ENCODE peak calls at places on chromosomes 16 and 17, in six cellular contexts. V is GM23248, D is endothelial cell of umbilical vein, A is neural progenitor cell, H is colonic mucosa, J is PC-3. U is an unnamed sample.
A peak's percentile ranks its signal among the peaks of the same experiment; 100 is the strongest.

GRCh38 chr17:61724777-61725176 is 133.8 kb upstream of the NACA2 start:
- DNase-seq in V (no peak), J (no peak), D (no peak), H (no peak), A (no peak), U (no peak)

GRCh38 chr17:67995568-67996191 is 589 bp downstream of the C17orf58 start:
- DNase-seq in H (peak; percentile 39), J (peak; percentile 34), V (peak; percentile 53), A (peak; percentile 65), D (no peak), U (no peak)

GRCh38 chr17:18219016-18219415 is 6.4 kb upstream of the LLGL1 start:
- DNase-seq in D (peak; percentile 24), V (peak; percentile 56), J (no peak), H (no peak), A (no peak), U (no peak)

GRCh38 chr16:17336501-17336900 is 134.3 kb downstream of the XYLT1 start:
- DNase-seq in A (no peak), J (no peak), D (no peak), V (no peak), H (no peak), U (no peak)

GRCh38 chr17:83149761-83150251 is 70.4 kb downstream of the METRNL start:
- DNase-seq in A (no peak), H (no peak), V (peak; percentile 63), J (no peak), D (no peak), U (no peak)

GRCh38 chr17:48792033-48792798 is 24.8 kb downstream of the TTLL6 start:
- DNase-seq in V (no peak), H (no peak), J (peak; percentile 31), D (no peak), A (no peak), U (no peak)

GRCh38 chr16:55333690-55334089 is 9.7 kb downstream of the IRX6 start:
- DNase-seq in V (no peak), J (no peak), A (no peak), H (no peak), D (no peak), U (no peak)

GRCh38 chr17:48729335-48730239 is 1.0 kb upstream of the HOXB13 start:
- DNase-seq in A (no peak), H (peak; percentile 59), D (no peak), J (peak; percentile 61), V (no peak), U (no peak)

GRCh38 chr17:74104921-74105320 is 98.6 kb upstream of the RPL38 start:
- DNase-seq in V (no peak), A (no peak), H (no peak), J (no peak), D (no peak), U (no peak)

GRCh38 chr16:54504372-54504771 is 217.8 kb upstream of the IRX3 start:
- DNase-seq in A (no peak), H (peak; percentile 43), J (no peak), D (peak; percentile 50), V (no peak), U (no peak)

GRCh38 chr17:56810846-56811775 is 22.6 kb downstream of the C17orf67 start:
- DNase-seq in D (no peak), V (no peak), A (peak; percentile 50), H (no peak), J (no peak), U (no peak)

GRCh38 chr17:78458739-78459335 is 80.4 kb downstream of the PGS1 start:
- DNase-seq in H (no peak), D (no peak), V (no peak), A (no peak), J (no peak), U (no peak)

DNA sequence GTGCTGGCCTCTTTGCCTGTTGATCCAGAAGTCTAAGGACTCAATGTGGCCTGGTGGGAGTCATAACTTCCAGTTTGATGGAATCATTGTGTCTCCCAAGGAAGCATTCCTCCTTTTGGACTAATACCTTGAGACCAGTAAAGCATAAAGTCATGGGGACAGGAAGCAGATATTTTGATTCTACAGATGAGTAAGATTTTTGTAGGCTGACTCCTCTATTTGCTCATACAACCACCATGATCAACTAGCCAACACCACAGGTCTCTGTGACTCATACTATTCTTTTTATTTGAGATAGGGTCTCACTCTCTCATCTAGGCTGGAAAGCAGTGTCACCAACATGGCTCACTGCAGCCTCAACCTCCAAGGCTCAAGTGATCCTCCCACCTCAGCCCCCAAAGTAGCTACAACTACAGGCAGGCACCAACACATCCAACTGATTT is 6.2 kb downstream of the MT2A start:
- DNase-seq in D (peak; percentile 57), A (no peak), H (no peak), V (peak; percentile 74), J (peak; percentile 84), U (peak; percentile 72)
- H3K4me1 ChIP-seq in D (peaks cover 77% of the 10 kb centered on the region), A (peaks cover 15% of the 10 kb centered on the region), H (peaks cover 17% of the 10 kb centered on the region), V (peaks cover 62% of the 10 kb centered on the region), J (peaks cover 59% of the 10 kb centered on the region), U (peaks cover 53% of the 10 kb centered on the region)

DNA sequence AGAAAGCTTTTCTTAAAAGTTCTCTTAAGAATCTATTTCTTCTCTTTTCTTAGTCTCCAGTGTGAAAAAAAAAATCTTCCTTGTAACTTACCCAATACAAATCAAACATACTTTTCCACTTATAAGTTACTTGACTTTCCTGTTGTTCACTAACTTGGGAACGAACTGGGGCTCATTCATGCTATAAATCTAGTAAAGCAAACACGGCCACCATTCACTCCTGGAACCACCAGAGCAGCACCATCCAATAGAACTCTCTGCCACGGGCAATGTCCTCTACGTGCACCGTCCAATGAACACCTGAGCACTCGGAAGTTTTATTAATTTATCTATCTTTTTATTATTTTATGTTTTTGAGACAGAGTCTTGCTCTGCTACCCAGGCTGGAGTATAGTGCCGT is 20.7 kb downstream of the SRP68 start:
- DNase-seq in H (peak; percentile 53), V (no peak), J (no peak), A (no peak), D (no peak), U (no peak)
- H3K36me3 ChIP-seq in H (peaks cover 18% of the 10 kb centered on the region), V (peaks cover 73% of the 10 kb centered on the region), J (peaks cover 70% of the 10 kb centered on the region), A (peaks cover 5% of the 10 kb centered on the region), D (peaks cover 29% of the 10 kb centered on the region), U (peaks cover 11% of the 10 kb centered on the region)

GRCh38 chr17:77418609-77419008 is 277.8 kb downstream of the SEC14L1 start:
- DNase-seq in H (no peak), D (no peak), A (no peak), J (no peak), V (no peak), U (no peak)

GRCh38 chr17:77420804-77421634 is 280.2 kb downstream of the SEC14L1 start:
- DNase-seq in D (peak; percentile 42), A (peak; percentile 63), V (peak; percentile 68), H (no peak), J (no peak), U (peak; percentile 74)

GRCh38 chr17:77419095-77419494 is 278.3 kb downstream of the SEC14L1 start:
- DNase-seq in J (no peak), V (no peak), H (no peak), D (no peak), A (no peak), U (no peak)

GRCh38 chr17:77420476-77420803 is 279.7 kb downstream of the SEC14L1 start:
- DNase-seq in J (no peak), H (no peak), A (no peak), D (no peak), V (no peak), U (no peak)

DNA sequence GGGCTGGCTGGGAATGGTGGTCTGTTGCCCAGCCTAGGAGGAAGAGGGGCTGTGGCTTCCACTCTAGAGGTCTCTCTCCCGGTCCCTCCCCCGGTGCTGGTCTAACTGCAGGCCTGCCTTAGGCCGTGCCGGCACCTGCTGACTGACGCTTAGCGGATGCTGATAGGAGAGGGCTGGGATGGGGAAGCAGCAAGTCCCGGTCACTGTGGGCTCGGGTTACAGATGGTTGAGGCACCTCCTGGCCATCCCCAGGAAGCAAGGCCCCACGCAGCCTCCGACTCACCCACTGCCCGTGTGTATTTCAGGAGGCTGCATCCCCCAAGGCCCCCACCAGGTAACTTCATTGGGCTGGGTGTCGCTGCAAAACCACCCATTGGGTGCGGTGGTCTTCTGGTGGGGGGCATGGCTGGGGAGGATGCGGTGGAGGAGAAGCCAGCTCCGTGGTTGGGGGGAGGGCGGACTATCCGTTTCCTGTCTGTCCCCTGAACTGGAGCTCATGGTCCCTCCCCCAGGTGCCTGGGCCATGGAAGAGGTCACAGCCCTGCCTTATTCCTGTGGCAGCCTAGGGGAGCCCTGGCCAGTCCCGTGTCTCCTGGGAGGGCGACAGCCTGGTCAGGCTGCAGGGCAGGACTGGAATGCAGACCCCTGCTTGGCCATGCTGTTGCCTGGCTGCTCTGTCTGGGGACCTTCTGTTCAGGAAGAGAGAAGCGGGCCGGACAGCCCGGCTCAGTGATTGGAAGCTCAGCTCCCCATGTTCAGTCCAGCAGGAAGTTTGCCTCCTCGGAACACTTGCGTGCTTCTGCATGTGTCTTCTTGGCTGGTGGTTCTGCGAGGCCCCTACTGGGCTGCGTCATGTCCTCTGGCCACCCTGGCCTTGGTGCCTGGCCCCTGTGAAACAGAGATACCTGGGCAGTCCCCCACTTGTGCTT is 279.0 kb downstream of the SEC14L1 start:
- DNase-seq in H (no peak), V (no peak), A (peak; percentile 88), J (peak; percentile 57), D (no peak), U (no peak)
- H3K9ac ChIP-seq in H (no peak overlapping the region), V (no peak overlapping the region), A (no peak overlapping the region), J (no peak overlapping the region), D (no peak overlapping the region), U (peak overlapping the region; percentile 3)

GRCh38 chr16:2774161-2774891 is 2.8 kb downstream of the ELOB start:
- DNase-seq in A (no peak), V (no peak), D (no peak), H (no peak), J (no peak), U (no peak)

GRCh38 chr16:2775317-2775716 is 1.8 kb downstream of the ELOB start:
- DNase-seq in D (no peak), J (no peak), V (no peak), A (no peak), H (no peak), U (no peak)

GRCh38 chr16:2777231-2777902 is at the start of gene ELOB:
- DNase-seq in H (peak; percentile 89), V (peak; percentile 96), D (peak; percentile 85), A (peak; percentile 95), J (peak; percentile 73), U (peak; percentile 76)

GRCh38 chr16:2776500-2777139 is 460 bp downstream of the ELOB start:
- DNase-seq in D (peak; percentile 39), V (peak; percentile 71), A (peak; percentile 72), H (no peak), J (peak; percentile 15), U (peak; percentile 17)

DNA sequence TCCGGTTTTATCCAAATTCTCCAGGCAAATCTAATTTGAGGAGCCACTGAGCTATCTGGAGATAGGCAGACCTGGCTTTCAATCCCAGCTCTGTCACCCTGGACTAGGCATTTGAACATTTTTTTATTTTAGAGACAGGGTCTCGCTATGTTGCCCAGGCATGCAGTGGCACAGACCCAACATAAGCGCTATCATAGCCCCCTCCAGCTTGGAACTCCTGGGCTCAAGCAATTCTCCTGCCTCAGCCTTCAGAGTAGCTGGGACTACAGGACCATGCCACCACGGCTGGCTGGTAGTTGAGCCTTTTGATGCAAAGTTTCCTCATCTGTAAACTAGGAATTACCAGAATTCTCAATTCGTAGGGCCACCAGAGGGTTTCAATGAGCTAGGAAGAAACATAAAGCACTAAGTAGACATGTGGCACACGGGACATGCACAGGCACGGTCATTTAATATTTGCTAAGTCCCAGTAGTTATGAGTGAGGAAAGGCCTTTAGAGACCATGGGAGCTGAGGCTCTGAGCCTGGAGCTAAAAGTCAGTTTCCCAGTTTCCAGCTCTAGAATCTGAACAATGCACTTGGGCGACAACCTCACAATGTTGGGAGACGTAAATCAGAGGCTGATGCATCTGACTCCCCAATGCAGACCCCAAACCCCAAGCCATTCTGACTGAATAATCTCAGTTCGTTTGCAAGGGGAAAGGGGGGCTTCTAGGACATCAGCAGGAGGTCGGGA is 1.1 kb downstream of the ELOB start:
- DNase-seq in V (peak; percentile 44), A (no peak), J (no peak), D (peak; percentile 7), H (no peak), U (no peak)
- H3K4me1 ChIP-seq in V (peaks cover 21% of the 10 kb centered on the region), A (peaks cover 20% of the 10 kb centered on the region), J (peaks cover 20% of the 10 kb centered on the region), D (peaks cover 8% of the 10 kb centered on the region), H (peaks cover 6% of the 10 kb centered on the region), U (peaks cover 16% of the 10 kb centered on the region)

GRCh38 chr17:4919511-4920047 is 12.5 kb upstream of the GP1BA start:
- DNase-seq in D (no peak), H (no peak), A (peak; percentile 35), J (no peak), V (no peak), U (no peak)
- H3K36me3 ChIP-seq in D (no peaks in the 10 kb centered on the region), H (no peaks in the 10 kb centered on the region), A (no peaks in the 10 kb centered on the region), J (no peaks in the 10 kb centered on the region), V (no peaks in the 10 kb centered on the region), U (no peaks in the 10 kb centered on the region)